ENCODE peak calls at places on chromosomes 1 and 21, in eight cellular contexts. I, Q, O, U, X, H, G and W are unnamed samples.

GRCh38 chr1:9687120-9687875 is 35.8 kb downstream of the PIK3CD start:
- DNase-seq in G (peak), I (no peak), Q (peak), H (peak), U (peak), O (peak), X (peak), W (peak)

GRCh38 chr1:231053493-231054162 is 13.6 kb upstream of the FAM89A start:
- DNase-seq in X (no peak), I (no peak), O (peak), Q (no peak), U (no peak), G (peak), H (peak), W (no peak)

GRCh38 chr21:37435120-37435519 is 68.5 kb downstream of the DYRK1A start:
- DNase-seq in U (no peak), O (no peak), I (no peak), Q (no peak), G (peak), H (peak), X (no peak), W (no peak)

GRCh38 chr1:52579415-52579814 is 22.8 kb upstream of the GPX7 start:
- DNase-seq in O (no peak), X (no peak), H (peak), Q (no peak), I (no peak), G (no peak), U (no peak), W (no peak)

GRCh38 chr1:18010408-18010807 is 97.2 kb upstream of the IGSF21 start:
- DNase-seq in I (peak), G (no peak), Q (no peak), O (no peak), X (no peak), U (no peak), H (no peak), W (no peak)

GRCh38 chr1:6158181-6158580 is 21.9 kb downstream of the CHD5 start:
- DNase-seq in Q (no peak), I (no peak), X (no peak), U (no peak), G (peak), H (no peak), O (no peak), W (no peak)

GRCh38 chr1:84726593-84727275 is 36.5 kb upstream of the SSX2IP start:
- DNase-seq in O (no peak), U (no peak), I (no peak), X (no peak), G (peak), H (peak), Q (no peak), W (no peak)

GRCh38 chr21:26032263-26032662 is 138.3 kb downstream of the APP start:
- DNase-seq in X (no peak), H (no peak), Q (no peak), U (no peak), G (peak), I (no peak), O (no peak), W (no peak)

GRCh38 chr1:84996846-84997666 is at the start of gene MCOLN2:
- DNase-seq in I (no peak), Q (peak), G (peak), U (peak), X (peak), O (peak), H (peak), W (peak)

GRCh38 chr1:149848811-149849210 is 50.6 kb upstream of the BOLA1 start:
- DNase-seq in I (no peak), H (no peak), Q (no peak), G (no peak), U (no peak), O (no peak), X (no peak), W (no peak)

GRCh38 chr1:116374340-116375164 is 1.5 kb downstream of the ATP1A1 start:
- DNase-seq in Q (no peak), G (peak), I (peak), O (no peak), H (no peak), U (no peak), X (no peak), W (no peak)

GRCh38 chr1:33986389-33987095 is 122.7 kb downstream of the HMGB4 start:
- DNase-seq in H (peak), X (no peak), I (no peak), G (no peak), U (no peak), O (peak), Q (no peak), W (no peak)

GRCh38 chr1:153513023-153513422 is 22.8 kb downstream of the S100A6 start:
- DNase-seq in Q (no peak), U (no peak), O (no peak), X (no peak), I (no peak), H (no peak), G (no peak), W (no peak)

GRCh38 chr21:39885119-39885848 is 18.0 kb downstream of the PCP4 start:
- DNase-seq in O (no peak), H (no peak), Q (no peak), G (no peak), I (no peak), X (no peak), U (no peak), W (no peak)

GRCh38 chr1:209689484-209689883 is 14.3 kb downstream of the G0S2 start:
- DNase-seq in G (peak), X (no peak), U (no peak), I (no peak), H (no peak), O (peak), Q (no peak), W (no peak)

GRCh38 chr1:112255080-112255479 is 140.9 kb upstream of the CTTNBP2NL start:
- DNase-seq in G (no peak), I (no peak), U (no peak), O (no peak), H (no peak), X (no peak), Q (no peak), W (no peak)

GRCh38 chr1:9872430-9873165 is 37.5 kb downstream of the CTNNBIP1 start:
- DNase-seq in O (no peak), G (no peak), X (no peak), Q (peak), I (no peak), U (no peak), H (no peak), W (no peak)

GRCh38 chr1:166165661-166166399 is 971 bp downstream of the FAM78B start:
- DNase-seq in O (no peak), Q (no peak), U (peak), X (peak), H (no peak), I (peak), G (no peak), W (peak)

DNA sequence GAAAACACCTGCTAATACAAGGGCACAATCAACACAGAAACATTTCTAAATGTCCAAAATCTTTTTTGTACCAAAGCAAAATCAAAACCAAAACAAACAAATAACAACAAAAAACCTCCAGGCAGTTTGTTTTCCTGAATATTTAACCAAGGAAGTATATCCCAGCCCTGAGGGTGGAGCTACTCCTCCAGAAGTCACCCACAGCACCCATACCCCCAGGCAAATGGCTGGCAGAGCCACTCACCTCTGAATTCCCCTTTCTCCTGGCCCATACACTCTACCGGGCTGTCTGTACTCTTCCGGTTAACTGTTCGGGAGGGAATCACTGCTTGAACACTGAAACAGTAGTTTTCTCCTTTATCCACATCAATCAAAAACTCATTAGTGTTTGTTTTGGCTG is 9.5 kb downstream of the F3 start:
- DNase-seq in X (no peak), O (no peak), H (no peak), Q (no peak), U (no peak), I (no peak), G (no peak), W (no peak)
- TF ChIP-seq CTCF in X (no peak), O (no peak), H (peak), Q (no peak), U (no peak), I (peak), G (peak), W (no peak)

GRCh38 chr1:171188388-171189266 is 3.5 kb downstream of the FMO2 start:
- DNase-seq in G (peak), Q (no peak), U (no peak), H (peak), I (no peak), O (peak), X (no peak), W (peak)
- TF ChIP-seq CTCF in G (peak), Q (peak), U (peak), H (peak), I (peak), O (peak), X (peak), W (peak)

GRCh38 chr1:7576946-7577657 is 194.0 kb upstream of the VAMP3 start:
- DNase-seq in Q (no peak), H (no peak), X (peak), G (peak), O (no peak), U (no peak), I (peak), W (no peak)
- TF ChIP-seq CTCF in Q (peak), H (peak), X (no peak), G (peak), O (peak), U (no peak), I (peak), W (no peak)

GRCh38 chr1:228270032-228270431 is 62.2 kb downstream of the OBSCN start:
- DNase-seq in H (no peak), X (no peak), U (no peak), I (no peak), O (peak), Q (no peak), G (peak), W (no peak)
- TF ChIP-seq CTCF in H (no peak), X (no peak), U (no peak), I (no peak), O (no peak), Q (no peak), G (no peak), W (no peak)

GRCh38 chr1:201214461-201214860 is 23.8 kb downstream of the IGFN1 start:
- DNase-seq in G (no peak), U (no peak), O (peak), X (no peak), Q (no peak), I (no peak), H (no peak), W (no peak)
- TF ChIP-seq CTCF in G (peak), U (peak), O (no peak), X (no peak), Q (no peak), I (peak), H (peak), W (no peak)

GRCh38 chr1:226699166-226699565 is 39.9 kb downstream of the ITPKB start:
- DNase-seq in Q (no peak), X (no peak), O (no peak), G (no peak), I (no peak), U (no peak), H (no peak), W (no peak)

GRCh38 chr1:226700861-226701260 is 38.2 kb downstream of the ITPKB start:
- DNase-seq in X (no peak), U (no peak), G (no peak), Q (no peak), O (no peak), I (no peak), H (no peak), W (peak)

GRCh38 chr1:226702957-226703831 is 35.9 kb downstream of the ITPKB start:
- DNase-seq in H (peak), Q (peak), I (no peak), G (peak), O (peak), U (peak), X (peak), W (peak)

GRCh38 chr1:226704169-226704921 is 34.7 kb downstream of the ITPKB start:
- DNase-seq in Q (no peak), H (no peak), U (no peak), X (no peak), I (no peak), G (no peak), O (no peak), W (no peak)

GRCh38 chr1:226702318-226702956 is 36.6 kb downstream of the ITPKB start:
- DNase-seq in X (no peak), G (peak), H (no peak), U (no peak), O (no peak), I (no peak), Q (no peak), W (no peak)
- TF ChIP-seq CTCF in X (no peak), G (no peak), H (no peak), U (no peak), O (no peak), I (no peak), Q (no peak), W (no peak)